ENCODE peak calls at places on chromosomes 7 and 10, in eight cellular contexts. W, F, H, J, T, I, R and A are unnamed samples.
A peak's percentile ranks its signal among the peaks of the same experiment; 100 is the strongest.

GRCh38 chr10:79322616-79323566 is 24.4 kb upstream of the PPIF start:
- DNase-seq in W (no peak), F (no peak), H (peak; percentile 82), J (no peak), T (peak; percentile 92), I (no peak), R (no peak), A (no peak)

GRCh38 chr10:3464760-3465405 is 292.3 kb upstream of the PITRM1 start:
- DNase-seq in W (no peak), F (no peak), H (no peak), J (peak; percentile 27), T (no peak), I (no peak), R (no peak), A (no peak)

GRCh38 chr7:47268826-47269465 is 313.0 kb downstream of the TNS3 start:
- DNase-seq in W (no peak), F (no peak), H (no peak), J (no peak), T (no peak), I (no peak), R (no peak), A (no peak)

GRCh38 chr10:132129431-132129830 is 57.3 kb upstream of the DPYSL4 start:
- DNase-seq in W (peak; percentile 4), F (no peak), H (no peak), J (no peak), T (no peak), I (no peak), R (no peak), A (no peak)

GRCh38 chr7:148871551-148871950 is 12.5 kb downstream of the EZH2 start:
- DNase-seq in W (no peak), F (no peak), H (no peak), J (no peak), T (no peak), I (no peak), R (no peak), A (no peak)

GRCh38 chr10:58360412-58361004 is 24.7 kb upstream of the TFAM start:
- DNase-seq in W (no peak), F (no peak), H (no peak), J (no peak), T (no peak), I (no peak), R (no peak), A (no peak)

GRCh38 chr10:46022978-46023702 is 7.3 kb downstream of the NCOA4 start:
- DNase-seq in W (peak; percentile 93), F (peak; percentile 89), H (peak; percentile 90), J (peak; percentile 96), T (peak; percentile 92), I (peak; percentile 61), R (peak; percentile 93), A (peak; percentile 64)

GRCh38 chr10:133475821-133476640 is 22.3 kb downstream of the SCART1 start:
- DNase-seq in W (no peak), F (no peak), H (no peak), J (no peak), T (no peak), I (no peak), R (no peak), A (no peak)

GRCh38 chr10:131452926-131453771 is 141.6 kb upstream of the TCERG1L start:
- DNase-seq in W (peak; percentile 29), F (no peak), H (no peak), J (peak; percentile 75), T (no peak), I (no peak), R (peak; percentile 27), A (no peak)

GRCh38 chr10:34743804-34744203 is 71.3 kb downstream of the PARD3 start:
- DNase-seq in W (peak; percentile 63), F (no peak), H (no peak), J (no peak), T (no peak), I (no peak), R (peak; percentile 40), A (no peak)

GRCh38 chr7:3520206-3520605 is 219.2 kb downstream of the SDK1 start:
- DNase-seq in W (no peak), F (peak; percentile 71), H (no peak), J (peak; percentile 26), T (no peak), I (no peak), R (no peak), A (no peak)

GRCh38 chr10:113316506-113316905 is 236.3 kb upstream of the HABP2 start:
- DNase-seq in W (no peak), F (no peak), H (no peak), J (no peak), T (no peak), I (no peak), R (no peak), A (no peak)

GRCh38 chr10:58477122-58477521 is 35.5 kb upstream of the BICC1 start:
- DNase-seq in W (peak; percentile 45), F (no peak), H (no peak), J (no peak), T (peak; percentile 34), I (no peak), R (peak; percentile 26), A (no peak)

GRCh38 chr10:69403519-69403918 is 13.2 kb downstream of the TACR2 start:
- DNase-seq in W (no peak), F (no peak), H (no peak), J (no peak), T (peak; percentile 74), I (peak; percentile 76), R (no peak), A (no peak)

GRCh38 chr7:112272921-112273561 is 66.5 kb downstream of the ZNF277 start:
- DNase-seq in W (no peak), F (no peak), H (peak; percentile 33), J (no peak), T (no peak), I (no peak), R (peak; percentile 21), A (no peak)

GRCh38 chr7:24704311-24704710 is 53.0 kb downstream of the GSDME start:
- DNase-seq in W (no peak), F (no peak), H (no peak), J (no peak), T (no peak), I (no peak), R (peak; percentile 29), A (no peak)

GRCh38 chr10:93992400-93993030 is 1.2 kb upstream of the PLCE1 start:
- DNase-seq in W (no peak), F (no peak), H (no peak), J (no peak), T (no peak), I (no peak), R (no peak), A (no peak)

GRCh38 chr10:93995598-93996271 is 2.0 kb downstream of the PLCE1 start:
- DNase-seq in W (no peak), F (no peak), H (no peak), J (no peak), T (peak; percentile 25), I (no peak), R (no peak), A (no peak)

GRCh38 chr10:93995182-93995581 is 1.5 kb downstream of the PLCE1 start:
- DNase-seq in W (no peak), F (no peak), H (no peak), J (no peak), T (no peak), I (no peak), R (no peak), A (no peak)

GRCh38 chr10:93993414-93993781 is 333 bp upstream of the PLCE1 start:
- DNase-seq in W (no peak), F (no peak), H (no peak), J (no peak), T (no peak), I (no peak), R (no peak), A (no peak)

GRCh38 chr10:93993782-93994668 is at the start of gene PLCE1:
- DNase-seq in W (peak; percentile 38), F (peak; percentile 73), H (peak; percentile 14), J (peak; percentile 89), T (no peak), I (no peak), R (peak; percentile 48), A (peak; percentile 48)
- TF ChIP-seq CTCF in W (no peak), F (no peak), H (no peak), J (no peak), T (no peak), I (no peak), R (no peak), A (no peak)

GRCh38 chr10:121065330-121065729 is 214.2 kb downstream of the WDR11 start:
- DNase-seq in W (no peak), F (no peak), H (no peak), J (no peak), T (no peak), I (no peak), R (no peak), A (no peak)

GRCh38 chr10:121073743-121074142 is 222.6 kb downstream of the WDR11 start:
- DNase-seq in W (no peak), F (no peak), H (no peak), J (no peak), T (no peak), I (no peak), R (no peak), A (no peak)

GRCh38 chr10:121069061-121069850 is 218.1 kb downstream of the WDR11 start:
- DNase-seq in W (no peak), F (no peak), H (peak; percentile 58), J (no peak), T (no peak), I (no peak), R (no peak), A (no peak)

GRCh38 chr10:121070671-121071070 is 219.5 kb downstream of the WDR11 start:
- DNase-seq in W (no peak), F (no peak), H (no peak), J (no peak), T (no peak), I (no peak), R (no peak), A (no peak)

GRCh38 chr10:121070257-121070656 is 219.1 kb downstream of the WDR11 start:
- DNase-seq in W (no peak), F (no peak), H (peak; percentile 30), J (peak; percentile 51), T (no peak), I (no peak), R (no peak), A (no peak)
- TF ChIP-seq CTCF in W (peak; percentile 47), F (no peak), H (peak; percentile 34), J (peak; percentile 47), T (no peak), I (no peak), R (no peak), A (peak; percentile 31)

GRCh38 chr10:53744746-53745145 is 972.2 kb upstream of the MBL2 start:
- DNase-seq in W (no peak), F (no peak), H (no peak), J (no peak), T (no peak), I (no peak), R (no peak), A (no peak)
- TF ChIP-seq CTCF in W (no peak), F (no peak), H (no peak), J (no peak), T (no peak), I (no peak), R (no peak), A (no peak)

DNA sequence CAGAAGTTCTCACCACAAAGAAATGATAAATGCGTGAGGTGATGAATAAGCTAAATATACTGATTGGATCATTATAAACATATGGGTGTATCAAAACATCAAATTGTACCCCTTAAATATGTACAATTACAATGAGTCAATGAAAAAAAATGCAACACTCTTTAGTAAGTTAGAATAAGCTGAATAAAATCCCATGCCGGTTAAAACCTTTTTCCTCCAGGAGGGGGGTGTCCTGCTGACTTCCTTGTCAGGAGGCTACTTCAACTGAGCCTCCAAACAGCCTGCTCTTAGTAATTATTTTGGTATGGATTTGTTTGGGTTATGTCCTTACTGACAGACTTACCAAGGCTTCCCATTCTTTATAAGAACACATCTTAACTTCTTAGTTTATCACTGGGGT is 649.1 kb downstream of the INHBA start:
- DNase-seq in W (no peak), F (no peak), H (no peak), J (no peak), T (no peak), I (peak; percentile 51), R (no peak), A (no peak)
- TF ChIP-seq CTCF in W (no peak), F (no peak), H (no peak), J (no peak), T (peak; percentile 33), I (peak; percentile 49), R (no peak), A (no peak)